ENCODE peak calls at places on chromosomes 2 and 18, in ten cellular contexts. One of them, this sample, is unnamed. For H3K36me3 and H3K27me3, the result is how much of the 10 kb centered on the place peaks cover.

GRCh38 chr2:222919841-222920609 is 59.2 kb downstream of the ACSL3 start:
- DNase-seq in naive thymus-derived CD4-positive, alpha-beta T cell: no peak
- DNase-seq in BE2C: no peak
- DNase-seq in pancreas: no peak
- DNase-seq in body of pancreas: no peak
- DNase-seq in aorta: peak
- DNase-seq in iPS DF 6.9: no peak
- DNase-seq in GM23248: peak
- DNase-seq in suprapubic skin: no peak
- DNase-seq in WERI-Rb-1: no peak
- DNase-seq in this sample: no peak

GRCh38 chr2:202773576-202773975 is 98.0 kb downstream of the ICA1L start:
- DNase-seq in body of pancreas: no peak
- DNase-seq in aorta: no peak
- DNase-seq in suprapubic skin: no peak
- DNase-seq in WERI-Rb-1: no peak
- DNase-seq in iPS DF 6.9: no peak
- DNase-seq in GM23248: no peak
- DNase-seq in naive thymus-derived CD4-positive, alpha-beta T cell: no peak
- DNase-seq in pancreas: no peak
- DNase-seq in BE2C: no peak
- DNase-seq in this sample: no peak

GRCh38 chr2:185984670-185985069 is 246.1 kb downstream of the FSIP2 start:
- DNase-seq in suprapubic skin: no peak
- DNase-seq in naive thymus-derived CD4-positive, alpha-beta T cell: no peak
- DNase-seq in iPS DF 6.9: no peak
- DNase-seq in pancreas: no peak
- DNase-seq in body of pancreas: no peak
- DNase-seq in WERI-Rb-1: no peak
- DNase-seq in GM23248: no peak
- DNase-seq in BE2C: no peak
- DNase-seq in aorta: no peak
- DNase-seq in this sample: no peak

GRCh38 chr18:22914633-22915032 is 18.5 kb upstream of the RBBP8 start:
- DNase-seq in aorta: no peak
- DNase-seq in pancreas: no peak
- DNase-seq in naive thymus-derived CD4-positive, alpha-beta T cell: no peak
- DNase-seq in GM23248: no peak
- DNase-seq in WERI-Rb-1: no peak
- DNase-seq in body of pancreas: no peak
- DNase-seq in iPS DF 6.9: no peak
- DNase-seq in suprapubic skin: no peak
- DNase-seq in BE2C: no peak
- DNase-seq in this sample: no peak

GRCh38 chr2:172698041-172698863 is 37.4 kb upstream of the RAPGEF4 start:
- DNase-seq in BE2C: no peak
- DNase-seq in suprapubic skin: no peak
- DNase-seq in aorta: no peak
- DNase-seq in naive thymus-derived CD4-positive, alpha-beta T cell: no peak
- DNase-seq in WERI-Rb-1: no peak
- DNase-seq in iPS DF 6.9: no peak
- DNase-seq in pancreas: no peak
- DNase-seq in body of pancreas: no peak
- DNase-seq in GM23248: peak
- DNase-seq in this sample: no peak

GRCh38 chr2:120552800-120553471 is 182.7 kb upstream of the GLI2 start:
- DNase-seq in naive thymus-derived CD4-positive, alpha-beta T cell: no peak
- DNase-seq in suprapubic skin: peak
- DNase-seq in GM23248: peak
- DNase-seq in iPS DF 6.9: peak
- DNase-seq in pancreas: peak
- DNase-seq in WERI-Rb-1: peak
- DNase-seq in body of pancreas: peak
- DNase-seq in aorta: peak
- DNase-seq in BE2C: peak
- DNase-seq in this sample: peak

GRCh38 chr2:195094330-195094729 is 562.7 kb upstream of the SLC39A10 start:
- DNase-seq in suprapubic skin: no peak
- DNase-seq in GM23248: peak
- DNase-seq in aorta: no peak
- DNase-seq in iPS DF 6.9: no peak
- DNase-seq in WERI-Rb-1: no peak
- DNase-seq in BE2C: no peak
- DNase-seq in body of pancreas: no peak
- DNase-seq in naive thymus-derived CD4-positive, alpha-beta T cell: no peak
- DNase-seq in pancreas: no peak
- DNase-seq in this sample: no peak

GRCh38 chr2:104855174-104856085 is 1.5 kb downstream of the POU3F3 start:
- DNase-seq in GM23248: no peak
- DNase-seq in body of pancreas: no peak
- DNase-seq in WERI-Rb-1: no peak
- DNase-seq in naive thymus-derived CD4-positive, alpha-beta T cell: no peak
- DNase-seq in suprapubic skin: no peak
- DNase-seq in iPS DF 6.9: no peak
- DNase-seq in aorta: no peak
- DNase-seq in pancreas: no peak
- DNase-seq in BE2C: no peak
- DNase-seq in this sample: peak

GRCh38 chr2:67954125-67954748 is 108.6 kb downstream of the C1D start:
- DNase-seq in WERI-Rb-1: peak
- DNase-seq in aorta: no peak
- DNase-seq in naive thymus-derived CD4-positive, alpha-beta T cell: no peak
- DNase-seq in iPS DF 6.9: no peak
- DNase-seq in suprapubic skin: no peak
- DNase-seq in BE2C: no peak
- DNase-seq in GM23248: no peak
- DNase-seq in pancreas: no peak
- DNase-seq in body of pancreas: peak
- DNase-seq in this sample: no peak

GRCh38 chr18:24831091-24831490 is 370.7 kb downstream of the HRH4 start:
- DNase-seq in WERI-Rb-1: no peak
- DNase-seq in suprapubic skin: no peak
- DNase-seq in naive thymus-derived CD4-positive, alpha-beta T cell: no peak
- DNase-seq in GM23248: no peak
- DNase-seq in iPS DF 6.9: no peak
- DNase-seq in BE2C: no peak
- DNase-seq in aorta: no peak
- DNase-seq in pancreas: no peak
- DNase-seq in body of pancreas: no peak
- DNase-seq in this sample: no peak

GRCh38 chr18:31103423-31103822 is 1.2 kb upstream of the DSC2 start:
- DNase-seq in GM23248: no peak
- DNase-seq in naive thymus-derived CD4-positive, alpha-beta T cell: no peak
- DNase-seq in aorta: no peak
- DNase-seq in body of pancreas: no peak
- DNase-seq in iPS DF 6.9: no peak
- DNase-seq in suprapubic skin: no peak
- DNase-seq in pancreas: no peak
- DNase-seq in WERI-Rb-1: no peak
- DNase-seq in BE2C: no peak
- DNase-seq in this sample: no peak

DNA sequence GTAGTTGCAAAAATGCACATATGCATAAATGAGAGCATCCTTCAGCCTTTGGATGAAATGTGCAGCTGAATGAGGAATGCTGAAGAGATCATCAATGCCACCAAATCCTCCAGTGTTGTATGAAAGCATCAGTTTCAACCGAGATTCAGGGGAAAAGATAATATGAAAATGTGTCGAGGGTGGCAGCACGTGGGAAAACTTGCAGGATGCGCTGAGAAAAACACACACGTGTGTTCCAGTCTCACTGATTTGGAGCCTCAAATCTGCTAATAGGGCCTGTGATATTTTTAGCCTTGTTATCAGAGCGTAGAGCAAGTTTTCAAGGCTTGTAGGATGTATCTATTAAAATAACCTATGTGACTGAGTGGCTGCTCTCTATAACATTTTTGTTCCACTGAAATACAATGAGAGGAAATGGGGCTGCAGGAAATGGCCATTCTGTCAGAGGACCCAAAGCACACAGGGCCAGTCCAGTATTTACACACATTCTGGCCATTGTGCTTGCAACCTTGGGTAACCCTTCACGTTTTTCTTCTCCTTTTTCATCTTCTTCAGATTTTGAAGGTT is 138.8 kb downstream of the PRKCE start:
- DNase-seq in BE2C: no peak
- DNase-seq in iPS DF 6.9: no peak
- DNase-seq in aorta: no peak
- DNase-seq in pancreas: no peak
- DNase-seq in naive thymus-derived CD4-positive, alpha-beta T cell: no peak
- DNase-seq in GM23248: no peak
- DNase-seq in body of pancreas: no peak
- DNase-seq in WERI-Rb-1: no peak
- DNase-seq in suprapubic skin: no peak
- DNase-seq in this sample: no peak
- H3K4me3 ChIP-seq in BE2C: no peak
- H3K4me3 ChIP-seq in iPS DF 6.9: no peak
- H3K4me3 ChIP-seq in aorta: no peak
- H3K4me3 ChIP-seq in pancreas: no peak
- H3K4me3 ChIP-seq in naive thymus-derived CD4-positive, alpha-beta T cell: no peak
- H3K4me3 ChIP-seq in GM23248: no peak
- H3K4me3 ChIP-seq in body of pancreas: no peak
- H3K4me3 ChIP-seq in WERI-Rb-1: no peak
- H3K4me3 ChIP-seq in suprapubic skin: no peak
- H3K4me3 ChIP-seq in this sample: no peak

DNA sequence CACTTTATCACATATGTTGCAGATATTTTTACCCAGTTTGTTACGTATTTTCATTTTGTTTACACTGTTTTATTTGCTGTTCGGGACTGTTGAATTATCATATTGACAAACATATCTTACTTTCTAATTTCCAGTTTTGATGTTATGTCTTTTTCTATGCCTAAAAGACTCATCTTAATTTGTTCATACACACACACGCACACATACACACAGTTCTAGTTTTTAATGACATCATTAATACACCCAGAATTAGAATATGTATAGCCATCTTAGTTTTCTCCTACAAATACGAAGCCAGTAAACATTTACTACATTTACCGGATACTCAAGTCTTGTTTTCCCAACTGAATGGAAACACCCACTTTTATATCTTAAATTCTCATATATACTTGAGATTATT is 29.2 kb downstream of the ALS2 start:
- DNase-seq in WERI-Rb-1: no peak
- DNase-seq in naive thymus-derived CD4-positive, alpha-beta T cell: no peak
- DNase-seq in suprapubic skin: no peak
- DNase-seq in iPS DF 6.9: no peak
- DNase-seq in aorta: no peak
- DNase-seq in BE2C: no peak
- DNase-seq in pancreas: no peak
- DNase-seq in GM23248: no peak
- DNase-seq in body of pancreas: no peak
- DNase-seq in this sample: no peak
- H3K36me3 ChIP-seq in WERI-Rb-1: under half
- H3K36me3 ChIP-seq in naive thymus-derived CD4-positive, alpha-beta T cell: under half
- H3K36me3 ChIP-seq in suprapubic skin: under half
- H3K36me3 ChIP-seq in iPS DF 6.9: under half
- H3K36me3 ChIP-seq in aorta: under half
- H3K36me3 ChIP-seq in BE2C: under half
- H3K36me3 ChIP-seq in pancreas: under half
- H3K36me3 ChIP-seq in GM23248: under half
- H3K36me3 ChIP-seq in body of pancreas: under half
- H3K36me3 ChIP-seq in this sample: under half

GRCh38 chr2:56183643-56184499 is at the start of gene CCDC85A:
- DNase-seq in pancreas: peak
- DNase-seq in naive thymus-derived CD4-positive, alpha-beta T cell: peak
- DNase-seq in GM23248: peak
- DNase-seq in BE2C: peak
- DNase-seq in iPS DF 6.9: peak
- DNase-seq in aorta: peak
- DNase-seq in body of pancreas: peak
- DNase-seq in WERI-Rb-1: peak
- DNase-seq in suprapubic skin: peak
- DNase-seq in this sample: peak

GRCh38 chr2:56185101-56185581 is 1.4 kb downstream of the CCDC85A start:
- DNase-seq in body of pancreas: peak
- DNase-seq in WERI-Rb-1: no peak
- DNase-seq in GM23248: peak
- DNase-seq in aorta: no peak
- DNase-seq in BE2C: no peak
- DNase-seq in iPS DF 6.9: no peak
- DNase-seq in pancreas: peak
- DNase-seq in suprapubic skin: no peak
- DNase-seq in naive thymus-derived CD4-positive, alpha-beta T cell: no peak
- DNase-seq in this sample: peak

GRCh38 chr2:56184500-56184996 is 758 bp downstream of the CCDC85A start:
- DNase-seq in naive thymus-derived CD4-positive, alpha-beta T cell: no peak
- DNase-seq in aorta: no peak
- DNase-seq in iPS DF 6.9: no peak
- DNase-seq in WERI-Rb-1: peak
- DNase-seq in body of pancreas: peak
- DNase-seq in suprapubic skin: peak
- DNase-seq in BE2C: no peak
- DNase-seq in GM23248: peak
- DNase-seq in pancreas: peak
- DNase-seq in this sample: no peak

GRCh38 chr2:56182420-56182819 is 1.4 kb upstream of the CCDC85A start:
- DNase-seq in iPS DF 6.9: no peak
- DNase-seq in aorta: no peak
- DNase-seq in naive thymus-derived CD4-positive, alpha-beta T cell: no peak
- DNase-seq in suprapubic skin: no peak
- DNase-seq in GM23248: no peak
- DNase-seq in pancreas: no peak
- DNase-seq in body of pancreas: no peak
- DNase-seq in WERI-Rb-1: no peak
- DNase-seq in BE2C: no peak
- DNase-seq in this sample: peak

GRCh38 chr2:56185582-56186046 is 1.8 kb downstream of the CCDC85A start:
- DNase-seq in GM23248: peak
- DNase-seq in suprapubic skin: peak
- DNase-seq in BE2C: no peak
- DNase-seq in naive thymus-derived CD4-positive, alpha-beta T cell: no peak
- DNase-seq in body of pancreas: peak
- DNase-seq in pancreas: peak
- DNase-seq in WERI-Rb-1: peak
- DNase-seq in aorta: peak
- DNase-seq in iPS DF 6.9: no peak
- DNase-seq in this sample: peak
- H3K27me3 ChIP-seq in GM23248: under half
- H3K27me3 ChIP-seq in suprapubic skin: under half
- H3K27me3 ChIP-seq in BE2C: under half
- H3K27me3 ChIP-seq in naive thymus-derived CD4-positive, alpha-beta T cell: under half
- H3K27me3 ChIP-seq in body of pancreas: under half
- H3K27me3 ChIP-seq in pancreas: under half
- H3K27me3 ChIP-seq in WERI-Rb-1: under half
- H3K27me3 ChIP-seq in aorta: under half
- H3K27me3 ChIP-seq in iPS DF 6.9: under half
- H3K27me3 ChIP-seq in this sample: half or more

DNA sequence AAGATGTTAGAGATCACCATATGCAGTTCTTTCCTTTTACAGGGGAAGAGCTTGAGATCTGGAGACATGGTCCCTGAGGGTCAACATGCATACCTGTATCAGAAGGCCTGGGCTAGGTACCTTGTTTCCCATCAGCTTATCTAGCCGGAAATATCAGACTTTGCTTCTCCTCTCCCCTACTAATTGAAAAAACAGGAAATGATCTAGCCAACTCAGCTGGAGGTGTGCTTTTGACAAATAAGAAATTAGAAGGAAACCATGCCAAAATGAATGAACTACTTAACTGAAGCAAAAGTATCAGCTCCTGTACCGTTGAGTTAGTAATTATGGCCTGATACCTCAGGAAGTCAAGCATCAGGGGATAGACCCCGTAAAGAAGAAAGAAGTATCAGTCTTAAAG is 20.4 kb downstream of the PKP4 start:
- DNase-seq in iPS DF 6.9: no peak
- DNase-seq in BE2C: no peak
- DNase-seq in body of pancreas: no peak
- DNase-seq in naive thymus-derived CD4-positive, alpha-beta T cell: peak
- DNase-seq in aorta: no peak
- DNase-seq in suprapubic skin: no peak
- DNase-seq in GM23248: no peak
- DNase-seq in WERI-Rb-1: no peak
- DNase-seq in pancreas: no peak
- DNase-seq in this sample: no peak
- H3K4me3 ChIP-seq in iPS DF 6.9: no peak
- H3K4me3 ChIP-seq in BE2C: no peak
- H3K4me3 ChIP-seq in body of pancreas: no peak
- H3K4me3 ChIP-seq in naive thymus-derived CD4-positive, alpha-beta T cell: no peak
- H3K4me3 ChIP-seq in aorta: no peak
- H3K4me3 ChIP-seq in suprapubic skin: no peak
- H3K4me3 ChIP-seq in GM23248: no peak
- H3K4me3 ChIP-seq in WERI-Rb-1: no peak
- H3K4me3 ChIP-seq in pancreas: no peak
- H3K4me3 ChIP-seq in this sample: no peak

This sample was measured in H7.